ENCODE peak calls at places on chromosomes 4 and X, in four cellular contexts. M is GM23248, X is right atrium auricular region, G is mammary epithelial cell. V is an unnamed sample.

GRCh38 chrX:66076801-66077200 is 36.9 kb upstream of the VSIG4 start:
- DNase-seq in M (no peak), X (no peak), G (no peak), V (no peak)

GRCh38 chr4:186643501-186644315 is 79.9 kb downstream of the FAT1 start:
- DNase-seq in M (peak), X (no peak), G (peak), V (no peak)

GRCh38 chr4:40046311-40046980 is 10.2 kb upstream of the N4BP2 start:
- DNase-seq in M (peak), X (peak), G (peak), V (no peak)

GRCh38 chr4:108483077-108483476 is 137.3 kb upstream of the RPL34 start:
- DNase-seq in M (no peak), X (no peak), G (no peak), V (no peak)

GRCh38 chr4:16089156-16089555 is 5.3 kb upstream of the PROM1 start:
- DNase-seq in M (no peak), X (no peak), G (no peak), V (no peak)

GRCh38 chr4:7867191-7867590 is 72.5 kb downstream of the AFAP1 start:
- DNase-seq in M (no peak), X (no peak), G (no peak), V (no peak)

GRCh38 chr4:142168181-142168580 is 531.8 kb downstream of the IL15 start:
- DNase-seq in M (no peak), X (no peak), G (no peak), V (no peak)

GRCh38 chr4:72677265-72677664 is 108.2 kb upstream of the ADAMTS3 start:
- DNase-seq in M (no peak), X (no peak), G (no peak), V (no peak)

GRCh38 chrX:149641832-149642231 is 10.2 kb upstream of the TMEM185A start:
- DNase-seq in M (peak), X (no peak), G (no peak), V (peak)

GRCh38 chr4:3709846-3710441 is 56.2 kb upstream of the ADRA2C start:
- DNase-seq in M (no peak), X (no peak), G (no peak), V (no peak)

GRCh38 chr4:145324161-145324560 is 143.8 kb upstream of the OTUD4 start:
- DNase-seq in M (no peak), X (no peak), G (peak), V (no peak)

GRCh38 chr4:65089666-65090065 is 580.6 kb downstream of the EPHA5 start:
- DNase-seq in M (peak), X (no peak), G (peak), V (no peak)

GRCh38 chrX:11944486-11944885 is 186.4 kb downstream of the MSL3 start:
- DNase-seq in M (peak), X (no peak), G (peak), V (no peak)

GRCh38 chr4:149321438-149321837 is 494.2 kb downstream of the IQCM start:
- DNase-seq in M (no peak), X (no peak), G (no peak), V (no peak)

GRCh38 chr4:79253930-79254329 is 71.9 kb downstream of the NAA11 start:
- DNase-seq in M (no peak), X (no peak), G (no peak), V (no peak)

GRCh38 chrX:15299945-15300851 is 15.2 kb downstream of the ASB11 start:
- DNase-seq in M (peak), X (no peak), G (no peak), V (no peak)

GRCh38 chrX:22970861-22971260 is 28.9 kb upstream of the DDX53 start:
- DNase-seq in M (no peak), X (no peak), G (no peak), V (no peak)

GRCh38 chrX:22974616-22975015 is 25.1 kb upstream of the DDX53 start:
- DNase-seq in M (no peak), X (no peak), G (no peak), V (no peak)

DNA sequence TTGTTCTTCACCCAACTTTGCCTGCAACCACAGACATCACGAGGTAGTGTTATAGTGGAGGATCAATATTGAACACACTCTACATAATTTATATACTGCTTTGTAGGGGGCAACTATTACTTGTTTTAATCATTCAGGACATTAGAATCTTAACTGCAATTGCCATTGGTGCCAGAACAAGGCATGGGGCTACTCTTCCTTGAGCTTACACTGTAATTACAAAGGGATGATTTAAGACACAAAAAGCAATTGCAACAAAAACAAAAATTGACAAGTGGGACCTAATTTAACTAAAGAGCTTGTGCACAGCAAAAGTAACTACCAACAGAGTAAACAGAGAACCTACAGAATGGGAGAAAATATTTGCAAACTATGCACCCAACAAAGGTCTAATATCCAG is 24.0 kb upstream of the DDX53 start:
- DNase-seq in M (no peak), X (no peak), G (no peak), V (no peak)
- H3K4me3 ChIP-seq in M (no peak), X (no peak), G (no peak), V (no peak)

DNA sequence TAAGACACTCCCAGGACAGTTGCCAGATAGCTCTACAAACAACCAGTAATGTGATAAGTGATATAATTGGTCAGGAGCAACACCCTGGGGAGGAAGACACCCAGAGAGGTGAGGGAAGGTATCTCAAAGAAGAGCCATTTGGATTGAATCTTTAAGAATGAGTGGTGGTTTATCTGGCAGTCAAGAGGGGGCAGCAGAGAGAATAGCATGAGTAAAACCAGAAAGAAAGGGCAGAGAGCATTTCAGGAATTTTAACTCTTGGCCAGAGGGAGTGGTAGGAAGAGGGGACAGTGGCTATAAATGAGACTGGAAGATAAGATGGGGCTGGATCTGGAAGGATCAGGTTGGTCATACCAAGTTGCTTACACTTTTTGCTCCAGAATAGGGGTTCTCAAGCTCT is 5.9 kb upstream of the SEPTIN6 start:
- DNase-seq in M (peak), X (no peak), G (peak), V (no peak)
- H3K4me3 ChIP-seq in M (no peak), X (no peak), G (no peak), V (no peak)

GRCh38 chr4:55125763-55126541 is 557 bp upstream of the KDR start:
- DNase-seq in M (peak), X (no peak), G (peak), V (no peak)
- H3K4me3 ChIP-seq in M (peak), X (peak), G (peak), V (peak)

DNA sequence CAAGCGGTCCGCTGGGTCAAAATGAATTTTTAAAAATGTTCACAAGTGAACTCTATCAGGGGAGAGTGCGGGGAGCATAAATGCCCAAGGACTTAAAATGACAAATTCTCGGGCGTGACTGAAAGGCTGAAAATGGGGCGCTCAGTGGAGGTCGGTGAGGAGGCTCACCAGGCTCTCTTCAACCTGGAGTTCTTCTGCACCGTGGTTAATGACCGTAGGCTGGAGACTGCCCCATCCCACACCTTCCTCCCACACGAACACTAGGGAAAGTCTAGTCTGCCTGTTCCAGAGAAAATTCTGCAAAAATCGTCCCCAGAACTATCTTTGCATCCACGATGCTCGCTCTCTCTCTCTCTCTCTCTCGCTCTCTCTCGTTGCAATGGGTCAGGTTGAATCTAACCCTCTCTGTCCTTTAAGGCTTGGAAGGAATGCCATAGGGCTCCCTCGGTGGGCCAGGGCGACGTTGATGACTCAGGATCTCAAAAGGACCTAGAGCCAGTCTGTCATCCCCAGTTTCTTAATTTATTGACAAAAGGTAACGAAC is 111.5 kb downstream of the DCTD start:
- DNase-seq in M (no peak), X (no peak), G (no peak), V (no peak)
- H3K4me3 ChIP-seq in M (no peak), X (no peak), G (no peak), V (no peak)

GRCh38 chrX:53039239-53039638 is 9.3 kb upstream of the GPR173 start:
- DNase-seq in M (no peak), X (no peak), G (no peak), V (no peak)

GRCh38 chrX:53031380-53031779 is 17.2 kb upstream of the GPR173 start:
- DNase-seq in M (no peak), X (no peak), G (no peak), V (no peak)

DNA sequence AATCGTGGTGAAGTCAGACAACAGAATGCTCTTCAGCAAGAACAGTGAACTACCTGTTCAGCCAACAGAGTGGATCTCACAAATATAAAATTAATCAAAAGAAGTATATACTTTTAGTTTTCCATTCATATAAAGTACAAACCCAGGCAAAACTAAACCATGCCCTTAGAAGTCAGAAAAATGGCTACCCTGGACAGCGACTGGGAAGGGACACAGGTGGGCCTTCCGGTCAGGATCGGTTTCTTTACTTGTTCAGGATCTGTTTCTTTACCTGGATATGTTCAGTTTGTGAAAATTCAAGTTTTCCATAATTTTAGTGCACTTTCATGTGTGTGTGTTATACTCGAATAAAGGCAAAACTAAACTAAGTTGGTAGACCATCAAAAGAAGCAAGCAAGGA is 12.4 kb upstream of the GPR173 start:
- DNase-seq in M (no peak), X (no peak), G (no peak), V (no peak)
- H3K4me3 ChIP-seq in M (no peak), X (no peak), G (no peak), V (no peak)

DNA sequence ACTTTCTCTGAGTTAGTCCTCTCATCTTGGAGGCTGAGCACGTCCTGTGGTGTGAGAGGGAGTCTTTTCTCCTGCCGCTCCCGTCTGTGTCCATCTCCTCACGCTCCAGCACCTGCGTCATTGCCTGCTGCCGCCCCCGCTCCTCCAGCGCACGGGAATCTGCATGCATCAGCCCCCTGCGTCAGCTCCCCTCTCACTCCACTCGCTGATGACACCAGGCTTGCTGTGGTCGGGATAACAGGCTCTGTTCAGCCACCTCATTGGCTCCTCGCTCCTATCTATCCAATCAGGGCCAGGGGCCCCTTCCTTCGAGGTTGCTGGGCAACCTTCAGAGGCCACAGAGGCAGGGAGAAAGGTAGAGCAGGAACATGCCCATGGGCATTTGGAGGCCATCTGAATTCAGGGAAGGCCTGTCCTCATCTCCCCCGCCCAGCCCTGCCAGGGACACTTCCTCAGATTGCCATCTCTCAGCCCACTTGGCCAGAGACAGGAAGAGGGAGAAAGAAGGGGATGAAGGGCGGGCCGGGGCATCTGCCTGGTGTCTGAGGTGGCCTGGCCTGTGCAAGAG is 9.3 kb downstream of the ZNF185 start:
- DNase-seq in M (peak), X (no peak), G (no peak), V (no peak)
- H3K4me3 ChIP-seq in M (no peak), X (no peak), G (no peak), V (no peak)